ENCODE peak calls at places on chromosomes 5 and 9, in ten cellular contexts. B, Q, R, Z, U, P, L, S, G and X are unnamed samples.

GRCh38 chr9:122819326-122819725 is 9.1 kb downstream of the PDCL start:
- DNase-seq in U (no peak), P (no peak), B (no peak), G (no peak), L (no peak), Z (peak), Q (no peak), R (no peak), S (no peak), X (no peak)

GRCh38 chr5:68542207-68542606 is 326.7 kb downstream of the PIK3R1 start:
- DNase-seq in L (no peak), B (no peak), P (no peak), R (no peak), G (no peak), U (no peak), S (no peak), Z (peak), Q (no peak), X (no peak)

GRCh38 chr5:175814676-175815075 is 56.7 kb upstream of the CPLX2 start:
- DNase-seq in P (no peak), Z (peak), L (no peak), S (no peak), B (no peak), U (no peak), G (no peak), Q (peak), R (no peak), X (no peak)

GRCh38 chr5:111932628-111933027 is 175.6 kb upstream of the NREP start:
- DNase-seq in P (no peak), G (no peak), S (no peak), Q (no peak), Z (peak), B (no peak), U (no peak), R (no peak), L (no peak), X (no peak)

GRCh38 chr9:107280543-107280942 is 2.5 kb upstream of the RAD23B start:
- DNase-seq in R (no peak), S (no peak), Z (no peak), G (no peak), U (no peak), Q (no peak), L (no peak), B (no peak), P (peak), X (no peak)

GRCh38 chr9:70260007-70260443 is 1.2 kb downstream of the SMC5 start:
- DNase-seq in L (no peak), Q (no peak), U (no peak), G (no peak), R (no peak), S (no peak), Z (no peak), B (no peak), P (no peak), X (no peak)

GRCh38 chr5:141524604-141525597 is 36.0 kb downstream of the PCDHGC5 start:
- DNase-seq in P (peak), S (peak), Q (peak), B (peak), U (peak), G (peak), Z (peak), L (peak), R (peak), X (peak)

GRCh38 chr9:81492710-81493447 is 196.5 kb downstream of the TLE1 start:
- DNase-seq in B (no peak), U (no peak), R (no peak), P (no peak), S (no peak), Q (peak), G (no peak), Z (peak), L (no peak), X (no peak)

GRCh38 chr5:1394881-1395860 is 50.1 kb downstream of the SLC6A3 start:
- DNase-seq in R (no peak), G (no peak), U (no peak), Z (no peak), P (no peak), S (no peak), L (no peak), Q (no peak), B (no peak), X (no peak)

GRCh38 chr5:65647941-65648340 is 23.1 kb downstream of the SHLD3 start:
- DNase-seq in U (no peak), B (no peak), G (no peak), R (no peak), Q (no peak), S (no peak), Z (no peak), P (no peak), L (no peak), X (no peak)

GRCh38 chr5:158933494-158934318 is 166.0 kb downstream of the EBF1 start:
- DNase-seq in P (no peak), U (no peak), L (no peak), S (no peak), B (no peak), G (no peak), Q (no peak), Z (no peak), R (no peak), X (no peak)

GRCh38 chr5:73968729-73969128 is 342.7 kb downstream of the ARHGEF28 start:
- DNase-seq in G (no peak), L (no peak), B (no peak), S (no peak), P (no peak), R (no peak), Q (no peak), Z (no peak), U (no peak), X (no peak)

GRCh38 chr9:26685857-26686256 is 206.7 kb downstream of the CAAP1 start:
- DNase-seq in G (no peak), Q (no peak), Z (no peak), B (no peak), U (no peak), R (no peak), L (no peak), P (no peak), S (no peak), X (no peak)

GRCh38 chr5:77224672-77225355 is 14.3 kb downstream of the PDE8B start:
- DNase-seq in G (no peak), L (no peak), Z (peak), U (no peak), S (no peak), R (no peak), B (no peak), P (no peak), Q (peak), X (no peak)

GRCh38 chr5:116650544-116650943 is 75.9 kb upstream of the SEMA6A start:
- DNase-seq in B (no peak), S (no peak), Z (no peak), R (no peak), P (no peak), Q (no peak), U (no peak), G (no peak), L (no peak), X (no peak)

GRCh38 chr5:171644536-171644935 is 141.1 kb upstream of the SMIM23 start:
- DNase-seq in U (no peak), L (no peak), B (no peak), R (no peak), G (no peak), Q (no peak), Z (no peak), S (no peak), P (no peak), X (no peak)

GRCh38 chr5:42949348-42950090 is 90.6 kb downstream of the ANXA2R start:
- DNase-seq in S (peak), U (no peak), P (peak), Z (peak), G (peak), B (no peak), L (peak), R (peak), Q (peak), X (no peak)